ENCODE peak calls at places on chromosomes 12 and 14, in five cellular contexts. A is A549, K is breast epithelium, D is HCT116, Z is transverse colon. W is an unnamed sample.

GRCh38 chr12:13390381-13390856 is 193.9 kb downstream of the EMP1 start:
- DNase-seq in A (peak; percentile 76), K (peak; percentile 77), D (peak; percentile 24), Z (peak; percentile 95), W (no peak)

GRCh38 chr12:116066381-116067230 is 210.9 kb downstream of the MED13L start:
- DNase-seq in A (peak; percentile 34), K (no peak), D (peak; percentile 33), Z (peak; percentile 55), W (peak; percentile 84)

GRCh38 chr14:91291786-91292405 is 47.4 kb upstream of the GPR68 start:
- DNase-seq in A (no peak), K (no peak), D (no peak), Z (no peak), W (no peak)

GRCh38 chr12:72491399-72491798 is 219.2 kb downstream of the TRHDE start:
- DNase-seq in A (no peak), K (no peak), D (no peak), Z (no peak), W (no peak)

GRCh38 chr12:47312794-47313426 is 233.2 kb upstream of the AMIGO2 start:
- DNase-seq in A (no peak), K (no peak), D (no peak), Z (no peak), W (no peak)

GRCh38 chr12:14920475-14921126 is 17.7 kb downstream of the ERP27 start:
- DNase-seq in A (no peak), K (no peak), D (no peak), Z (no peak), W (no peak)

GRCh38 chr14:68487805-68488590 is 304.9 kb downstream of the ZFP36L1 start:
- DNase-seq in A (peak; percentile 36), K (no peak), D (no peak), Z (no peak), W (no peak)

GRCh38 chr14:72500234-72500838 is 393.6 kb downstream of the DPF3 start:
- DNase-seq in A (no peak), K (no peak), D (no peak), Z (no peak), W (no peak)

GRCh38 chr12:110578522-110579238 is 4.4 kb downstream of the PPTC7 start:
- DNase-seq in A (no peak), K (no peak), D (peak; percentile 88), Z (no peak), W (no peak)

GRCh38 chr12:77225373-77225772 is 160.0 kb upstream of the E2F7 start:
- DNase-seq in A (no peak), K (no peak), D (no peak), Z (no peak), W (no peak)

GRCh38 chr14:69363055-69363454 is 35.0 kb downstream of the ERH start:
- DNase-seq in A (no peak), K (no peak), D (no peak), Z (no peak), W (no peak)

GRCh38 chr12:52837341-52837741 is 3.2 kb upstream of the KRT79 start:
- DNase-seq in A (peak; percentile 49), K (no peak), D (no peak), Z (no peak), W (no peak)

GRCh38 chr14:61837336-61838229 is 75.4 kb downstream of the SNAPC1 start:
- DNase-seq in A (peak; percentile 60), K (peak; percentile 65), D (peak; percentile 80), Z (peak; percentile 81), W (peak; percentile 68)

GRCh38 chr14:73027546-73027945 is 640 bp upstream of the ZFYVE1 start:
- DNase-seq in A (no peak), K (no peak), D (no peak), Z (no peak), W (no peak)

GRCh38 chr14:23153891-23154796 is 29.3 kb downstream of the SLC7A8 start:
- DNase-seq in A (no peak), K (peak; percentile 90), D (peak; percentile 38), Z (peak; percentile 85), W (peak; percentile 21)

GRCh38 chr14:97415907-97416306 is 618.7 kb downstream of the VRK1 start:
- DNase-seq in A (no peak), K (no peak), D (no peak), Z (no peak), W (no peak)

GRCh38 chr14:103055693-103056092 is 1.7 kb downstream of the CDC42BPB start:
- DNase-seq in A (no peak), K (no peak), D (no peak), Z (no peak), W (no peak)

GRCh38 chr14:57008534-57008933 is 198.3 kb upstream of the OTX2 start:
- DNase-seq in A (no peak), K (no peak), D (no peak), Z (no peak), W (no peak)

GRCh38 chr12:83575326-83575725 is 888.6 kb downstream of the TMTC2 start:
- DNase-seq in A (no peak), K (no peak), D (no peak), Z (no peak), W (no peak)

GRCh38 chr12:96670334-96670899 is 181.0 kb downstream of the CFAP54 start:
- DNase-seq in A (no peak), K (no peak), D (no peak), Z (no peak), W (no peak)

GRCh38 chr12:100268835-100269564 is 2.0 kb downstream of the SCYL2 start:
- DNase-seq in A (no peak), K (no peak), D (no peak), Z (no peak), W (peak; percentile 54)

GRCh38 chr12:62194031-62194430 is 66.2 kb upstream of the USP15 start:
- DNase-seq in A (no peak), K (no peak), D (no peak), Z (no peak), W (no peak)
- TF ChIP-seq POLR2A in A (no peak), K (no peak), D (no peak), Z (no peak), W (no peak)

GRCh38 chr14:99971087-99971928 is 93.9 kb upstream of the EVL start:
- DNase-seq in A (peak; percentile 76), K (peak; percentile 51), D (peak; percentile 21), Z (peak; percentile 64), W (peak; percentile 91)
- TF ChIP-seq POLR2A in A (peak; percentile 32), K (no peak), D (no peak), Z (no peak), W (peak; percentile 28)

GRCh38 chr12:56634242-56634836 is 4.2 kb upstream of the BAZ2A start:
- DNase-seq in A (peak; percentile 59), K (peak; percentile 76), D (peak; percentile 45), Z (peak; percentile 77), W (peak; percentile 38)

GRCh38 chr12:56633465-56634241 is 3.5 kb upstream of the BAZ2A start:
- DNase-seq in A (no peak), K (no peak), D (no peak), Z (no peak), W (no peak)

GRCh38 chr12:56636118-56636674 is 6.1 kb upstream of the BAZ2A start:
- DNase-seq in A (peak; percentile 96), K (peak; percentile 95), D (peak; percentile 83), Z (peak; percentile 93), W (peak; percentile 94)

GRCh38 chr12:56635539-56636117 is 5.5 kb upstream of the BAZ2A start:
- DNase-seq in A (no peak), K (no peak), D (no peak), Z (no peak), W (peak; percentile 45)

GRCh38 chr12:56634837-56635538 is 4.9 kb upstream of the BAZ2A start:
- DNase-seq in A (peak; percentile 98), K (peak; percentile 85), D (peak; percentile 79), Z (peak; percentile 91), W (peak; percentile 86)
- TF ChIP-seq POLR2A in A (peak; percentile 37), K (no peak), D (no peak), Z (peak; percentile 90), W (peak; percentile 52)

GRCh38 chr14:24429395-24430142 is at the start of the genes CBLN3 and KHNYN:
- DNase-seq in A (peak; percentile 96), K (peak; percentile 89), D (peak; percentile 74), Z (peak; percentile 93), W (peak; percentile 92)

GRCh38 chr14:24430143-24430681 is 458 bp downstream of the KHNYN start:
- DNase-seq in A (peak; percentile 74), K (peak; percentile 61), D (no peak), Z (peak; percentile 82), W (peak; percentile 89)

GRCh38 chr14:24432259-24433131 is 2.7 kb downstream of the KHNYN start:
- DNase-seq in A (no peak), K (no peak), D (no peak), Z (no peak), W (no peak)

GRCh38 chr14:24430682-24431568 is 1.2 kb downstream of the KHNYN start:
- DNase-seq in A (no peak), K (no peak), D (no peak), Z (no peak), W (no peak)

GRCh38 chr14:24431569-24432258 is 2.0 kb downstream of the KHNYN start:
- DNase-seq in A (peak; percentile 93), K (peak; percentile 78), D (peak; percentile 92), Z (peak; percentile 94), W (peak; percentile 97)
- TF ChIP-seq POLR2A in A (no peak), K (no peak), D (no peak), Z (no peak), W (no peak)